ENCODE peak calls at places on chromosomes 6 and 20, in nine cellular contexts. L is nephron progenitor cell, D is endothelial cell, Y is fibroblast of pulmonary artery, K is uterus, S is stomach, R is dorsolateral prefrontal cortex, C is left ventricle myocardium inferior, A is RWPE2. T is an unnamed sample.

GRCh38 chr6:105804436-105804835 is 281.7 kb upstream of the PRDM1 start:
- DNase-seq in L (no peak), D (no peak), Y (no peak), K (no peak), S (no peak), R (no peak), C (no peak), A (no peak), T (no peak)

GRCh38 chr6:30748851-30749540 is 4.6 kb upstream of the IER3 start:
- DNase-seq in L (no peak), D (no peak), Y (peak; percentile 63), K (no peak), S (no peak), R (no peak), C (no peak), A (no peak), T (no peak)

GRCh38 chr6:149755300-149756260 is 6.0 kb downstream of the PCMT1 start:
- DNase-seq in L (no peak), D (no peak), Y (no peak), K (no peak), S (no peak), R (no peak), C (no peak), A (no peak), T (no peak)

GRCh38 chr20:878511-879307 is 37.4 kb downstream of the ANGPT4 start:
- DNase-seq in L (peak; percentile 88), D (peak; percentile 62), Y (peak; percentile 49), K (no peak), S (no peak), R (no peak), C (no peak), A (no peak), T (peak; percentile 66)

GRCh38 chr6:3139090-3139903 is 18.0 kb downstream of the TUBB2A start:
- DNase-seq in L (no peak), D (peak; percentile 25), Y (peak; percentile 44), K (peak; percentile 39), S (peak; percentile 64), R (no peak), C (peak; percentile 50), A (no peak), T (peak; percentile 45)

GRCh38 chr6:73655341-73655917 is 1.6 kb upstream of the SLC17A5 start:
- DNase-seq in L (no peak), D (no peak), Y (no peak), K (no peak), S (no peak), R (no peak), C (no peak), A (no peak), T (no peak)

GRCh38 chr6:12313992-12314589 is 23.9 kb downstream of the EDN1 start:
- DNase-seq in L (no peak), D (no peak), Y (peak; percentile 69), K (no peak), S (peak; percentile 48), R (no peak), C (no peak), A (no peak), T (no peak)

GRCh38 chr20:25299801-25300200 is 51.9 kb downstream of the PYGB start:
- DNase-seq in L (no peak), D (no peak), Y (no peak), K (no peak), S (no peak), R (no peak), C (no peak), A (no peak), T (no peak)

GRCh38 chr20:10784337-10785183 is 110.8 kb upstream of the JAG1 start:
- DNase-seq in L (no peak), D (no peak), Y (no peak), K (no peak), S (no peak), R (no peak), C (no peak), A (no peak), T (no peak)

GRCh38 chr6:138297761-138298298 is 79.5 kb upstream of the PBOV1 start:
- DNase-seq in L (no peak), D (no peak), Y (peak; percentile 18), K (no peak), S (no peak), R (no peak), C (no peak), A (no peak), T (no peak)

GRCh38 chr20:64080813-64081619 is 1.1 kb downstream of the OPRL1 start:
- DNase-seq in L (no peak), D (no peak), Y (no peak), K (no peak), S (no peak), R (no peak), C (no peak), A (no peak), T (no peak)

GRCh38 chr20:4488407-4489339 is 233.0 kb upstream of the PRND start:
- DNase-seq in L (no peak), D (no peak), Y (peak; percentile 23), K (no peak), S (no peak), R (no peak), C (no peak), A (peak; percentile 64), T (no peak)

GRCh38 chr20:53707341-53708102 is 113.9 kb upstream of the ZNF217 start:
- DNase-seq in L (no peak), D (no peak), Y (no peak), K (no peak), S (no peak), R (no peak), C (no peak), A (no peak), T (no peak)

GRCh38 chr20:31720486-31721407 is 1.9 kb downstream of the BCL2L1 start:
- DNase-seq in L (no peak), D (no peak), Y (no peak), K (no peak), S (peak; percentile 36), R (no peak), C (no peak), A (peak; percentile 72), T (no peak)

GRCh38 chr6:166637806-166638458 is 10.9 kb upstream of the RPS6KA2 start:
- DNase-seq in L (no peak), D (no peak), Y (no peak), K (no peak), S (no peak), R (no peak), C (no peak), A (no peak), T (no peak)

GRCh38 chr6:68968301-68968649 is 333.2 kb downstream of the ADGRB3 start:
- DNase-seq in L (no peak), D (no peak), Y (no peak), K (no peak), S (no peak), R (no peak), C (no peak), A (no peak), T (no peak)

DNA sequence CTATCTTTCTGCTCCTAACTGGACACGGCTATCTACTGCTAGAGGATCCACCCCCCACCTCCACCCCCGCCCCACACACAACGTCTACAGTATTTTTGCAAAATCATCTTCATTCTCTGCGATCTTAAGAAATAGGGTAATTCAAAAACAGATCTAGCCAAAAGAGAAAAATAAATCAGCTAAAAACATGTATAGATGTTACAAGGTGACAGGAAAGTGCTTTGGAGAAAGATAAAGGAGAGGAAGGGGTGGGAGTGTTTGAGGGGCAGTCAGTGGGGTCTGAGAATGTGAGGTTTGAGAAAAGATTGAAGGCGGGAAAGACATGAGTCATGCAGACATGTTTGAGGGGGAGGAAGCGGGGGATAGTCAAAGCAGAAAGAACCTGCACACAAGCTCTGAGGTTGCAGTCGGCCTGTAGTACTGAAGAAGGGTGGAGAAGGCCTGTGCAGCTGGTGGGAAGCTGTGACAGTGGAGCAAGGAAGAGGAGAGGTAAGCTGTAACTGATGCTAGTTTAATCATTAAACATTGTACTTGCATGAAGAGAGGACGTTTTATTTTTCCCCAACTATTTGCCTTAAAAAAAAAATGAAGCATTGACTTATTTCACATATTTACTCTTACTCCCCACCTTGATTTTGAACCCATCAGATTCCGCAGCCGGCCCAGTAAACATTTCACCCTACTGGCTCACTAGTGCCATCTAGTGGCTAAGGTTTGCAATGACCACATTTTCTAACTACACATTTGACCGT is 332.6 kb downstream of the ADGRB3 start:
- DNase-seq in L (peak; percentile 79), D (peak; percentile 73), Y (peak; percentile 64), K (peak; percentile 18), S (peak; percentile 57), R (peak; percentile 47), C (peak; percentile 19), A (no peak), T (peak; percentile 45)
- TF ChIP-seq CTCF in L (peak; percentile 94), D (peak; percentile 87), Y (peak; percentile 92), K (peak; percentile 58), S (no peak), R (peak; percentile 85), C (peak; percentile 88), A (peak; percentile 92), T (peak; percentile 95)

DNA sequence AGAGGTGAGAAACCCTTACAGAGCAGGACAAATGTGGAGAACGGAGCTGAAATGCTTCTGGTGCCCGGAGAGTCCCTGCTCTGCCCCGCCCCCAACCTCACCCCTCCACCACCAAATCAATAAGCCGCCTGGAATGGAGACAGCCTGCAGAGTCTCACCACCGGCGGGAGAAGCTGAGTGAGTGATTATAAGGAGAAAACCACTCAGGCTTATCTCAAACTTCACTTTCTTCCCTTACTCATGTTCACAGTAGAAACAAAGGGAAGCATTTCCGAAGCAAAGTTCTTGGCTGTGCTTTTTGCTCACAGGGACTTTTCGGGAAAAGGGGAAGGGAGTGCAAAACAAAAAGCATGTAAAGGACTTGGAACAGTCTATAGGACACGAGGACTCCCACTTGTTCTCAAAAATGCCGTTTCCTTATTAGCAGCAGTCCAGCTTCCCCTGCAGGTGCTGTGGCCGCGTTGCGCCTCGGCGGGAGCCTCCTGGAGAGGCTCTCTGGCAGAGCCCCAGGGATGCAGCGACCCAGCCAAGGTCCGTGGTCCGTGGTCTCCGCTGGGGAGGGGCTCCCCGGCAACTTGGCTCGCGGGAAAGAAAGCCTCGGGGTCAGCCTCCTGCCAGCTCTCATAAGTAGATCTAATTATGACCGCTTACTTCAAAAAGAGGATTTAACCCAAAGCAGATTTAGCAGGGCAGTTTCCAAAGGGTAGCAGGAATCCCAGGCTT is 64.8 kb upstream of the TMEM30A start:
- DNase-seq in L (peak; percentile 66), D (peak; percentile 44), Y (peak; percentile 72), K (peak; percentile 40), S (no peak), R (no peak), C (peak; percentile 36), A (no peak), T (peak; percentile 45)
- TF ChIP-seq CTCF in L (no peak), D (no peak), Y (peak; percentile 30), K (no peak), S (no peak), R (no peak), C (peak; percentile 28), A (no peak), T (no peak)

GRCh38 chr20:20391766-20392165 is 23.9 kb downstream of the INSM1 start:
- DNase-seq in L (no peak), D (no peak), Y (no peak), K (no peak), S (no peak), R (no peak), C (no peak), A (no peak), T (no peak)
- TF ChIP-seq CTCF in L (no peak), D (no peak), Y (no peak), K (no peak), S (no peak), R (no peak), C (no peak), A (no peak), T (no peak)

GRCh38 chr6:158026054-158026900 is 44.6 kb downstream of the SYNJ2 start:
- DNase-seq in L (no peak), D (peak; percentile 49), Y (peak; percentile 99), K (peak; percentile 96), S (peak; percentile 70), R (no peak), C (peak; percentile 80), A (no peak), T (peak; percentile 84)
- TF ChIP-seq CTCF in L (no peak), D (peak; percentile 35), Y (peak; percentile 71), K (peak; percentile 64), S (no peak), R (peak; percentile 27), C (peak; percentile 68), A (no peak), T (peak; percentile 81)

T was measured in GM13976.